ENCODE peak calls at places on chromosomes 1 and 21, in seven cellular contexts. One of them, this sample, is unnamed.

GRCh38 chr1:43420874-43421273 is 31.2 kb downstream of the SZT2 start:
- DNase-seq in HL-60: no peak
- DNase-seq in fibroblast of mammary gland: no peak
- DNase-seq in A549: no peak
- DNase-seq in pancreas: peak
- DNase-seq in ovary: no peak
- DNase-seq in AG09309: no peak
- DNase-seq in this sample: no peak

GRCh38 chr21:46661211-46661625 is 25.7 kb downstream of the PRMT2 start:
- DNase-seq in HL-60: peak
- DNase-seq in fibroblast of mammary gland: peak
- DNase-seq in A549: no peak
- DNase-seq in pancreas: peak
- DNase-seq in ovary: peak
- DNase-seq in AG09309: peak
- DNase-seq in this sample: peak

GRCh38 chr1:158013840-158014520 is 20.5 kb downstream of the KIRREL1 start:
- DNase-seq in HL-60: no peak
- DNase-seq in fibroblast of mammary gland: no peak
- DNase-seq in A549: no peak
- DNase-seq in pancreas: no peak
- DNase-seq in ovary: peak
- DNase-seq in AG09309: no peak
- DNase-seq in this sample: no peak

GRCh38 chr1:20883766-20884165 is 96.7 kb upstream of the HP1BP3 start:
- DNase-seq in HL-60: no peak
- DNase-seq in fibroblast of mammary gland: no peak
- DNase-seq in A549: no peak
- DNase-seq in pancreas: no peak
- DNase-seq in ovary: no peak
- DNase-seq in AG09309: no peak
- DNase-seq in this sample: no peak

GRCh38 chr1:96978431-96978830 is 256.8 kb downstream of the PTBP2 start:
- DNase-seq in HL-60: no peak
- DNase-seq in fibroblast of mammary gland: no peak
- DNase-seq in A549: no peak
- DNase-seq in pancreas: no peak
- DNase-seq in ovary: no peak
- DNase-seq in AG09309: no peak
- DNase-seq in this sample: peak

GRCh38 chr1:14894811-14895524 is 258.6 kb upstream of the TMEM51 start:
- DNase-seq in HL-60: no peak
- DNase-seq in fibroblast of mammary gland: no peak
- DNase-seq in A549: no peak
- DNase-seq in pancreas: peak
- DNase-seq in ovary: no peak
- DNase-seq in AG09309: no peak
- DNase-seq in this sample: peak

GRCh38 chr1:33150522-33150921 is 31.3 kb downstream of the TRIM62 start:
- DNase-seq in HL-60: no peak
- DNase-seq in fibroblast of mammary gland: no peak
- DNase-seq in A549: no peak
- DNase-seq in pancreas: no peak
- DNase-seq in ovary: no peak
- DNase-seq in AG09309: no peak
- DNase-seq in this sample: no peak

GRCh38 chr1:230067441-230067870 is 418 bp downstream of the GALNT2 start:
- DNase-seq in HL-60: peak
- DNase-seq in fibroblast of mammary gland: peak
- DNase-seq in A549: peak
- DNase-seq in pancreas: peak
- DNase-seq in ovary: peak
- DNase-seq in AG09309: no peak
- DNase-seq in this sample: no peak

GRCh38 chr1:207828485-207829158 is 76.8 kb downstream of the CD46 start:
- DNase-seq in HL-60: peak
- DNase-seq in fibroblast of mammary gland: peak
- DNase-seq in A549: peak
- DNase-seq in pancreas: no peak
- DNase-seq in ovary: peak
- DNase-seq in AG09309: peak
- DNase-seq in this sample: peak

GRCh38 chr1:198798923-198799386 is 160.1 kb downstream of the PTPRC start:
- DNase-seq in HL-60: no peak
- DNase-seq in fibroblast of mammary gland: no peak
- DNase-seq in A549: no peak
- DNase-seq in pancreas: no peak
- DNase-seq in ovary: no peak
- DNase-seq in AG09309: no peak
- DNase-seq in this sample: no peak

GRCh38 chr1:177181280-177181630 is 10.5 kb downstream of the BRINP2 start:
- DNase-seq in HL-60: no peak
- DNase-seq in fibroblast of mammary gland: no peak
- DNase-seq in A549: no peak
- DNase-seq in pancreas: peak
- DNase-seq in ovary: no peak
- DNase-seq in AG09309: no peak
- DNase-seq in this sample: no peak

GRCh38 chr1:16418823-16419425 is 18.3 kb downstream of the SPATA21 start:
- DNase-seq in HL-60: no peak
- DNase-seq in fibroblast of mammary gland: peak
- DNase-seq in A549: no peak
- DNase-seq in pancreas: no peak
- DNase-seq in ovary: no peak
- DNase-seq in AG09309: no peak
- DNase-seq in this sample: no peak

GRCh38 chr1:62294211-62294610 is 25.0 kb downstream of the KANK4 start:
- DNase-seq in HL-60: no peak
- DNase-seq in fibroblast of mammary gland: peak
- DNase-seq in A549: peak
- DNase-seq in pancreas: no peak
- DNase-seq in ovary: no peak
- DNase-seq in AG09309: no peak
- DNase-seq in this sample: no peak

GRCh38 chr21:39645331-39645730 is 32.6 kb downstream of the B3GALT5 start:
- DNase-seq in HL-60: no peak
- DNase-seq in fibroblast of mammary gland: no peak
- DNase-seq in A549: no peak
- DNase-seq in pancreas: no peak
- DNase-seq in ovary: no peak
- DNase-seq in AG09309: no peak
- DNase-seq in this sample: no peak

GRCh38 chr1:176939993-176940392 is 224.5 kb downstream of the ASTN1 start:
- DNase-seq in HL-60: no peak
- DNase-seq in fibroblast of mammary gland: peak
- DNase-seq in A549: no peak
- DNase-seq in pancreas: no peak
- DNase-seq in ovary: no peak
- DNase-seq in AG09309: no peak
- DNase-seq in this sample: no peak

GRCh38 chr1:179229214-179230140 is at the start of gene ABL2:
- DNase-seq in HL-60: peak
- DNase-seq in fibroblast of mammary gland: no peak
- DNase-seq in A549: peak
- DNase-seq in pancreas: peak
- DNase-seq in ovary: peak
- DNase-seq in AG09309: no peak
- DNase-seq in this sample: peak

GRCh38 chr1:17822741-17823426 is 67.8 kb downstream of the ACTL8 start:
- DNase-seq in HL-60: no peak
- DNase-seq in fibroblast of mammary gland: no peak
- DNase-seq in A549: no peak
- DNase-seq in pancreas: no peak
- DNase-seq in ovary: no peak
- DNase-seq in AG09309: no peak
- DNase-seq in this sample: no peak

GRCh38 chr1:59568158-59568935 is 246.4 kb upstream of the HOOK1 start:
- DNase-seq in HL-60: no peak
- DNase-seq in fibroblast of mammary gland: no peak
- DNase-seq in A549: no peak
- DNase-seq in pancreas: no peak
- DNase-seq in ovary: no peak
- DNase-seq in AG09309: no peak
- DNase-seq in this sample: peak
- TF ChIP-seq CTCF in HL-60: no peak
- TF ChIP-seq CTCF in fibroblast of mammary gland: no peak
- TF ChIP-seq CTCF in A549: no peak
- TF ChIP-seq CTCF in pancreas: no peak
- TF ChIP-seq CTCF in ovary: no peak
- TF ChIP-seq CTCF in AG09309: peak
- TF ChIP-seq CTCF in this sample: no peak

DNA sequence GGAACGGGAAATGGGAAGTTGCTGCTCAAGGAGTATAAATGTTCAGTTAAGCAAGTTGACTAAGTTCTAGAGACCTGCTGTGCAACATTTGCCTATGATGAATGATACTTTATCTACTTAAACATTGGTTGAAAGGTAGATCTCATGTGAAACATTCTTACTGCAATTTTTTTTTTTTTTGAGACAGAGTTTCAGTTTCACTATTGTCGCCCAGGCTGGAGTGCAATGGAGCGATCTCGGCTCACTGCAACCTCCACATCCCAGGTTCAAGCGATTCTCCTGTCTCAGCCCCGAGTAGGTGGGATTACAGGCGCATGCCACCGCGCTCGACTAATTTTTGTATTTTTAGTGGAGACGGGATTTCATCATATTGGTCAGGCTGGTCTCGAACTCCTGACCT is 197.7 kb downstream of the HIVEP3 start:
- DNase-seq in HL-60: no peak
- DNase-seq in fibroblast of mammary gland: no peak
- DNase-seq in A549: no peak
- DNase-seq in pancreas: no peak
- DNase-seq in ovary: no peak
- DNase-seq in AG09309: no peak
- DNase-seq in this sample: no peak
- H3K4me3 ChIP-seq in HL-60: no peak
- H3K4me3 ChIP-seq in fibroblast of mammary gland: no peak
- H3K4me3 ChIP-seq in A549: no peak
- H3K4me3 ChIP-seq in pancreas: no peak
- H3K4me3 ChIP-seq in ovary: no peak
- H3K4me3 ChIP-seq in AG09309: no peak
- H3K4me3 ChIP-seq in this sample: no peak

GRCh38 chr1:3172431-3173112 is 103.6 kb downstream of the PRDM16 start:
- DNase-seq in HL-60: no peak
- DNase-seq in fibroblast of mammary gland: no peak
- DNase-seq in A549: no peak
- DNase-seq in pancreas: no peak
- DNase-seq in ovary: no peak
- DNase-seq in AG09309: no peak
- DNase-seq in this sample: no peak

GRCh38 chr1:3169621-3170356 is 100.8 kb downstream of the PRDM16 start:
- DNase-seq in HL-60: no peak
- DNase-seq in fibroblast of mammary gland: no peak
- DNase-seq in A549: no peak
- DNase-seq in pancreas: no peak
- DNase-seq in ovary: no peak
- DNase-seq in AG09309: no peak
- DNase-seq in this sample: no peak

GRCh38 chr1:3168678-3169077 is 99.7 kb downstream of the PRDM16 start:
- DNase-seq in HL-60: no peak
- DNase-seq in fibroblast of mammary gland: no peak
- DNase-seq in A549: no peak
- DNase-seq in pancreas: peak
- DNase-seq in ovary: no peak
- DNase-seq in AG09309: no peak
- DNase-seq in this sample: no peak

GRCh38 chr1:3171761-3172160 is 102.8 kb downstream of the PRDM16 start:
- DNase-seq in HL-60: no peak
- DNase-seq in fibroblast of mammary gland: no peak
- DNase-seq in A549: no peak
- DNase-seq in pancreas: no peak
- DNase-seq in ovary: no peak
- DNase-seq in AG09309: no peak
- DNase-seq in this sample: no peak

GRCh38 chr1:3170566-3171453 is 101.8 kb downstream of the PRDM16 start:
- DNase-seq in HL-60: no peak
- DNase-seq in fibroblast of mammary gland: no peak
- DNase-seq in A549: no peak
- DNase-seq in pancreas: peak
- DNase-seq in ovary: peak
- DNase-seq in AG09309: no peak
- DNase-seq in this sample: no peak
- TF ChIP-seq CTCF in HL-60: no peak
- TF ChIP-seq CTCF in fibroblast of mammary gland: no peak
- TF ChIP-seq CTCF in A549: no peak
- TF ChIP-seq CTCF in pancreas: no peak
- TF ChIP-seq CTCF in ovary: no peak
- TF ChIP-seq CTCF in AG09309: no peak
- TF ChIP-seq CTCF in this sample: no peak

GRCh38 chr1:145990249-145991097 is 5.9 kb downstream of the TXNIP start:
- DNase-seq in HL-60: no peak
- DNase-seq in fibroblast of mammary gland: peak
- DNase-seq in A549: no peak
- DNase-seq in pancreas: no peak
- DNase-seq in ovary: peak
- DNase-seq in AG09309: no peak
- DNase-seq in this sample: peak

GRCh38 chr1:145992502-145992936 is 3.9 kb downstream of the TXNIP start:
- DNase-seq in HL-60: no peak
- DNase-seq in fibroblast of mammary gland: no peak
- DNase-seq in A549: no peak
- DNase-seq in pancreas: peak
- DNase-seq in ovary: peak
- DNase-seq in AG09309: no peak
- DNase-seq in this sample: no peak

GRCh38 chr1:145993618-145994390 is 2.6 kb downstream of the TXNIP start:
- DNase-seq in HL-60: no peak
- DNase-seq in fibroblast of mammary gland: no peak
- DNase-seq in A549: no peak
- DNase-seq in pancreas: peak
- DNase-seq in ovary: no peak
- DNase-seq in AG09309: no peak
- DNase-seq in this sample: no peak

GRCh38 chr1:145992958-145993617 is 3.3 kb downstream of the TXNIP start:
- DNase-seq in HL-60: no peak
- DNase-seq in fibroblast of mammary gland: no peak
- DNase-seq in A549: no peak
- DNase-seq in pancreas: no peak
- DNase-seq in ovary: no peak
- DNase-seq in AG09309: no peak
- DNase-seq in this sample: no peak

GRCh38 chr1:145991799-145992412 is 4.5 kb downstream of the TXNIP start:
- DNase-seq in HL-60: peak
- DNase-seq in fibroblast of mammary gland: no peak
- DNase-seq in A549: no peak
- DNase-seq in pancreas: no peak
- DNase-seq in ovary: no peak
- DNase-seq in AG09309: no peak
- DNase-seq in this sample: peak
- H3K4me3 ChIP-seq in HL-60: no peak
- H3K4me3 ChIP-seq in fibroblast of mammary gland: no peak
- H3K4me3 ChIP-seq in A549: no peak
- H3K4me3 ChIP-seq in pancreas: peak
- H3K4me3 ChIP-seq in ovary: peak
- H3K4me3 ChIP-seq in AG09309: no peak
- H3K4me3 ChIP-seq in this sample: no peak

This sample was measured in foreskin fibroblast.